ENCODE peak calls at places on chromosomes 7 and 10, in five cellular contexts. I is uterus, M is prostate gland, Y is tibial nerve, U is A549. R is an unnamed sample.

GRCh38 chr10:1180836-1181235 is 124.7 kb downstream of the WDR37 start:
- DNase-seq in I (no peak), M (no peak), Y (no peak), U (peak), R (no peak)

GRCh38 chr7:127256326-127256725 is 3.6 kb upstream of the GRM8 start:
- DNase-seq in I (no peak), M (no peak), Y (no peak), U (no peak), R (no peak)

GRCh38 chr10:127462643-127463295 is 86.3 kb upstream of the NPS start:
- DNase-seq in I (no peak), M (no peak), Y (no peak), U (no peak), R (no peak)

GRCh38 chr7:133394369-133394768 is 141.5 kb downstream of the EXOC4 start:
- DNase-seq in I (no peak), M (no peak), Y (no peak), U (no peak), R (no peak)

GRCh38 chr7:96713037-96713436 is 3.4 kb upstream of the SEM1 start:
- DNase-seq in I (no peak), M (no peak), Y (no peak), U (no peak), R (no peak)

GRCh38 chr10:79316671-79317431 is 30.4 kb upstream of the PPIF start:
- DNase-seq in I (no peak), M (no peak), Y (no peak), U (no peak), R (no peak)

GRCh38 chr10:128063736-128064614 is 62.2 kb downstream of the MKI67 start:
- DNase-seq in I (no peak), M (peak), Y (no peak), U (no peak), R (no peak)

GRCh38 chr10:49534670-49535381 is 4.1 kb downstream of the ERCC6 start:
- DNase-seq in I (no peak), M (no peak), Y (no peak), U (no peak), R (peak)

GRCh38 chr10:48448796-48449195 is 142.3 kb downstream of the MAPK8 start:
- DNase-seq in I (no peak), M (no peak), Y (no peak), U (no peak), R (peak)

GRCh38 chr10:96124230-96125141 is 5.6 kb upstream of the ZNF518A start:
- DNase-seq in I (no peak), M (no peak), Y (no peak), U (peak), R (peak)

GRCh38 chr7:23955600-23956149 is 245.7 kb downstream of the STK31 start:
- DNase-seq in I (no peak), M (no peak), Y (no peak), U (no peak), R (no peak)

GRCh38 chr10:34719746-34720145 is 95.3 kb downstream of the PARD3 start:
- DNase-seq in I (no peak), M (peak), Y (no peak), U (no peak), R (no peak)

GRCh38 chr10:126270116-126270515 is 118.2 kb downstream of the ADAM12 start:
- DNase-seq in I (no peak), M (no peak), Y (no peak), U (no peak), R (peak)

GRCh38 chr7:96949766-96950165 is 55.6 kb upstream of the DLX6 start:
- DNase-seq in I (no peak), M (peak), Y (peak), U (no peak), R (no peak)

GRCh38 chr7:55526770-55527169 is 45.5 kb downstream of the VOPP1 start:
- DNase-seq in I (no peak), M (no peak), Y (peak), U (no peak), R (no peak)

GRCh38 chr10:78382047-78382446 is 348.4 kb downstream of the RPS24 start:
- DNase-seq in I (no peak), M (no peak), Y (no peak), U (no peak), R (no peak)

GRCh38 chr10:75042292-75042974 is 69.0 kb upstream of the SAMD8 start:
- DNase-seq in I (no peak), M (no peak), Y (no peak), U (no peak), R (peak)

GRCh38 chr10:22570733-22571430 is 143.5 kb downstream of the PIP4K2A start:
- DNase-seq in I (no peak), M (no peak), Y (no peak), U (no peak), R (no peak)

DNA sequence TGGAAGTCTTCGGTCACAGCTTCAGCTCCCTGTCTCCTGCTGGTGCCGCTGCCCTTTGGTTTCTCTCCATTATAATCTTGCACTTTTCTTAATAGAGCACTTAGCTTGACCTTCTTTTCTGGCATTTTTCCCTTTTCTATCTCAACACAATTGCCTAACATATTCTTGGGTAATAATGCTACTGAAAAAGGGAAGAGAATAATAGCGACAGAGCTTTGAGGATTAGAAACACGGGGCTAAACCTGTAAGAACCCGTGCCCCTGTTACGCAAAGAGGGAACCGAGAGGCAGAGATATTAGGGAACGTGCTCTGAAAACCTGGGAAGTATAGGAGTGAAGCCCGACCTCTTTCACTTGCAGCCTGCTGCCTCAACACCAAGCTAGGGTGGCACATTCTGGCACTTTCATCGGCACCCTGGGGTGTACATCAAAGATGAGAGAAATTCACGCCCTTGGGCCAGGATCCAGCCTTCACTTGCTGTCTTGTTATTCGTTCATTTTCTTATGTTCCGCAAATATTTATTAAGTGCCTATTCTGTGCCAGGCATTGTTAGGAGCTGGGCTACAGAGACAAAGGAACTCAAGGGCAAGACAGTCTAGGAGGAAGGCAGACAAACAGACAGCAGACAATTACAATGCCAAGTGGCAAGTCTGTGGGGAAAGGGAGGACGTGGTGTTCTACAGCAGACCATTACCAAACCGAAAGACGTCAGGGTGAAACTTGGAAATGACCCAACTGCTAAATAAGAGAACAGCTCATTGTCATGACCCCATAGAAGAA is 33.0 kb upstream of the GALNTL5 start:
- DNase-seq in I (no peak), M (peak), Y (peak), U (no peak), R (no peak)
- TF ChIP-seq POLR2A in I (no peak), M (no peak), Y (no peak), U (no peak), R (no peak)

DNA sequence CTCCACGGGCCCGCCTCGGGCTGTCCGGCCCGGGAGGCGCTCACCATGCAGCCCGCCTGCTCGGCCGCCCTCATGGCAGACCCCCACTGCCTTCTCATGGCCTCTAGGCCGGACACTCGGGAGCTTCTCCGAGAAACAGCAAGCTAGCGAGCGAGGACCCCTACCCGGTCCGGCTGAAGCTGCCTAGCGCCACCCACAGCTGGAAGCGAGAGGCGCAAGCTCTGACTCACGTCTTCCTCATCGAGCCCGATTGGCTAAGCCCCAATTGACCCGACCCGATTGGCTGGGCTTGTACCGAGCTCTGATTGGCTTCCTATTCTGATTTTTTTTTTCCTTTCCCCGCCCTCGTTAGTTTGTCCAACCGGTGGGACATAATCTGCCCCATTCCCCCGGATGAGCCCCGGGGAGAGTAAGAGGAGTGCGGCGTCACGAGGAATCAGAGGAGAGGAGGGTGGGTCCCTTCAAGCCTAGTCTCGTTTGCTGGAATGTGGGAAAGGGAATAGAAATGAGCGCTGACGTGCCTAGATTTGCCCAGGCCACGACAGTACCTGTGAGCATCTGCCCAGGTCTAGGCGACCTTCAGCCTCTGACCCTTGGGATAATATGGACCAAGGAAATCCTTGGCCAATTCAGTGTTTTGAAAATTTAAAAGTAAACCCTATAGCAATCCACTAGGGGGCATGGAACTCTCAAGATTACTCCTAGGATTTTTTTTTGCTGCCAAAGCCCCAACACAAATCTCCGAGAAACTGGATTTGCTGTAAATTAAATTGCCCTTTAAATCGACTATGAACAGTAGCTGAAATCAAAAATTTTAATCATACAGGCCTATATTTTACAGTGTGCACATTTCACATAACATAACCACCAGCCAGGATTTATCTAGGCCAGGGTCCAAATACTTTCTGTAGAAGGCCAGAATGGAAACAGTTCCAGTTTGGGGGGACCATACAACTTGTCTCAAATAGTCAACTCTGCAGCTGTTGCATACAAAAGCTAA is at the start of gene TYSND1:
- DNase-seq in I (peak), M (peak), Y (peak), U (peak), R (peak)
- TF ChIP-seq POLR2A in I (peak), M (peak), Y (peak), U (peak), R (peak)

GRCh38 chr7:131625817-131626372 is 69.5 kb upstream of the PODXL start:
- DNase-seq in I (peak), M (no peak), Y (no peak), U (peak), R (peak)
- TF ChIP-seq POLR2A in I (no peak), M (no peak), Y (no peak), U (no peak), R (peak)

GRCh38 chr7:2956526-2957368 is 86.9 kb downstream of the CARD11 start:
- DNase-seq in I (no peak), M (peak), Y (no peak), U (peak), R (peak)
- TF ChIP-seq POLR2A in I (no peak), M (no peak), Y (no peak), U (no peak), R (no peak)

GRCh38 chr7:99392046-99392445 is 16.4 kb downstream of the PDAP1 start:
- DNase-seq in I (no peak), M (no peak), Y (no peak), U (no peak), R (no peak)
- TF ChIP-seq POLR2A in I (no peak), M (no peak), Y (no peak), U (no peak), R (no peak)

DNA sequence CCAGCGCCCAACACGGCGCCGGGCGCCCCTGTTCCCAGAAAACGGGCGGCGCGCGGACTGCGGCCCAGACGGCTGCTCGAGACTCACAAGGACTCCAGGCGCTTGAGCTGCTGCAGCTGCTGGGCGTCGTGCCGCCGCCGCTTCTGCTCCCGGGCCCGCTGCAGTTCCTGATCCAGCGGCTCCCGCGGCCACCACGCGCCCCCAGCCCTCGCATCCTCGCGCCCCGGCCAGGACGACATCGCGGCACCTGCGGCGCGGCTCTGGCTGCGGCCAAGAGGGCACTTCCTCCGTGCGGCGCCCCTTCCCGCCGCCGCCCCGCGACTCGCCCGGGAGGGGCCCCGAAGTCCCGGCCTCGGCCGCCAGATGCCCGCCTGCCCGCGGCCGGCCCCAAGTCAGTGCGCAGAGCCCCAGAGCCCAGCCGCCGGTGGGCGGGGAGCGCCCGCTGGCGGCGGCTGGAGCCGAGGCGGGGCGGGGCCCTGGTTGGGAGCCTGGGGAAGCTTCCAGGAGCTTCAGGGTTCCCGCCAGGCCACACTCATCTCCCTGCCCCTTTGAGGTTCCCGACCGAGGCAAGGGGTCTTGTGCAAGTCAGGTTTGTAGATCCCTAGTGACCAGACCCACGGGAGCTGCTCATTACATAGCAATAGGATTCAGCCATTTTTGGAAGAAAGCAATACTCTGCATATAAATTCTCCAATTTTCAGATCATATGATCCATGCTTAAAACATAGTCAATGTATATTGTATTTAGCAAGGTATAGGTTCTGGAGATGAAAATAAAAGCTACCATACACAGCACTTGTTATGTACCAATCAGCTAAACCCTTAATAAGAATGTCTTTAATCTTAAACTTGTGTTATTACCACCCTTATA is 14.2 kb upstream of the FKBP9 start:
- DNase-seq in I (peak), M (peak), Y (peak), U (peak), R (peak)
- TF ChIP-seq POLR2A in I (peak), M (peak), Y (peak), U (peak), R (peak)

GRCh38 chr10:110395350-110396283 is 90.9 kb upstream of the SMNDC1 start:
- DNase-seq in I (peak), M (no peak), Y (no peak), U (peak), R (peak)
- TF ChIP-seq POLR2A in I (no peak), M (no peak), Y (no peak), U (no peak), R (no peak)

GRCh38 chr7:92833024-92833765 is 3.2 kb downstream of the CDK6 start:
- DNase-seq in I (peak), M (peak), Y (peak), U (peak), R (peak)
- TF ChIP-seq POLR2A in I (no peak), M (peak), Y (peak), U (no peak), R (no peak)

GRCh38 chr7:139242741-139243281 is 11.8 kb downstream of the UBN2 start:
- DNase-seq in I (no peak), M (no peak), Y (no peak), U (no peak), R (no peak)
- TF ChIP-seq POLR2A in I (no peak), M (no peak), Y (no peak), U (no peak), R (no peak)

DNA sequence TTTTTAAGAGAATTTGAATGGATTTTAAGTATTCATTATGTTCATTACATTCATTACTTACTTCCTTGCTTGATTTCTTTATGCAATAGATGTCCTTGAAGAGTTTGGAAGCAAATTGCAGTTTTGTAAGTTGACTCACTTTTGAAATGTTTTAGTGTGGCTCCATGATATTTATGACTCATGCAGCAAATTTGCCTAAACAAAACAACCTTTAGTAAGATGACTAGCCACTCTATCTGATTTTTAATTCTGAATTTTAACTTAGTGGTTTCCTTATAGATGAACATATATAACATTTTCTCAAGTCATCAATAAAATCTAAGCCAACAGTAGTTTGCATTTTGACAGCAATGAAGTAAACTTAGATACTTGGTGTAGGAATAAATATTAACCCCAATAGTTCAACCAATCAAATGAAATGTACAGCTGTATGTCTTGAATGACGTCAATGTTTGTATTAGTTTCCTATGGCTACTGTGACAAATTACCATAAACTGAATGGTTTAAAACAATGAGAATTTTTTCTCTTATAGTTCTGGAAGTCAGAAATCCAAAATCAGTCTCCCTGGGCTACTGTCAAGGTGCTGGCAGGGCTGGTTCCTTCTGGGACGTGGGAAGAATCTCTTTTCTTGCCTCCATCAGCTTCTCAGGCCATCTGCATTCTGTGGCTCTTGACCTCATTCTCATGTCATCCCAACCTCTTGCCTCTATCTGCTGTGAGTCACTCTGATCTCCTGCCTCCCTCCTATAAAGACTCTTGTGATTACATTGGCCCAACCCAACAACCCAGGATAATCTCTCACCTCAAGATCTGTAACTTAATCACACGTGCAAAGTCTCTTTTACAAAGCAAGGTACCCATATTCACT is 73.4 kb downstream of the AHR start:
- DNase-seq in I (no peak), M (no peak), Y (no peak), U (peak), R (peak)
- TF ChIP-seq POLR2A in I (no peak), M (no peak), Y (no peak), U (no peak), R (no peak)